ENCODE peak calls at places on chromosomes 12 and 14, in four cellular contexts. T, K, M and O are unnamed samples.
A peak's percentile ranks its signal among the peaks of the same experiment; 100 is the strongest.

GRCh38 chr12:73321319-73321718 is 1049.1 kb downstream of the TRHDE start:
- DNase-seq in T (no peak), K (no peak), M (no peak), O (no peak)

GRCh38 chr12:105882404-105882803 is 256.4 kb downstream of the NUAK1 start:
- DNase-seq in T (no peak), K (no peak), M (no peak), O (no peak)

GRCh38 chr14:64671591-64671990 is 32.6 kb upstream of the PLEKHG3 start:
- DNase-seq in T (no peak), K (no peak), M (peak; percentile 59), O (peak; percentile 45)

GRCh38 chr14:56592746-56593544 is 13.3 kb downstream of the TMEM260 start:
- DNase-seq in T (no peak), K (no peak), M (peak; percentile 17), O (no peak)

GRCh38 chr12:78672033-78672432 is 192.5 kb upstream of the SYT1 start:
- DNase-seq in T (no peak), K (no peak), M (no peak), O (no peak)

GRCh38 chr12:90111646-90112565 is 403.3 kb upstream of the ATP2B1 start:
- DNase-seq in T (no peak), K (no peak), M (no peak), O (no peak)

GRCh38 chr14:93212432-93212831 is 5.4 kb downstream of the UBR7 start:
- DNase-seq in T (no peak), K (peak; percentile 64), M (no peak), O (no peak)

GRCh38 chr14:86654558-86655184 is 1124.7 kb downstream of the FLRT2 start:
- DNase-seq in T (no peak), K (no peak), M (peak; percentile 34), O (peak; percentile 16)

GRCh38 chr14:43729149-43729548 is 777.9 kb downstream of the FSCB start:
- DNase-seq in T (no peak), K (no peak), M (peak; percentile 1), O (no peak)

GRCh38 chr12:113437729-113438100 is 15.5 kb downstream of the SDSL start:
- DNase-seq in T (no peak), K (no peak), M (no peak), O (no peak)

GRCh38 chr12:16347391-16348298 is at the start of gene MGST1:
- DNase-seq in T (peak; percentile 73), K (peak; percentile 11), M (peak; percentile 77), O (peak; percentile 39)

GRCh38 chr14:21734457-21735074 is 60.9 kb upstream of the OR4E1 start:
- DNase-seq in T (no peak), K (peak; percentile 12), M (peak; percentile 75), O (peak; percentile 33)

GRCh38 chr14:36001936-36002335 is 174.6 kb downstream of the PTCSC3 start:
- DNase-seq in T (no peak), K (no peak), M (no peak), O (no peak)

GRCh38 chr14:49940805-49941421 is 48.0 kb downstream of the ARF6 start:
- DNase-seq in T (no peak), K (no peak), M (no peak), O (no peak)

GRCh38 chr14:99722741-99723140 is 38.6 kb downstream of the CYP46A1 start:
- DNase-seq in T (no peak), K (no peak), M (no peak), O (no peak)

GRCh38 chr12:22514875-22515274 is 29.5 kb downstream of the C2CD5 start:
- DNase-seq in T (no peak), K (no peak), M (no peak), O (no peak)

GRCh38 chr12:122836027-122836921 is 1.0 kb downstream of the HIP1R start:
- DNase-seq in T (no peak), K (peak; percentile 38), M (peak; percentile 66), O (peak; percentile 67)

GRCh38 chr12:88570103-88570502 is 10.2 kb downstream of the KITLG start:
- DNase-seq in T (no peak), K (no peak), M (no peak), O (no peak)

GRCh38 chr12:113056631-113057488 is at the start of gene DTX1:
- DNase-seq in T (no peak), K (no peak), M (no peak), O (no peak)

GRCh38 chr14:96105089-96105920 is 66.1 kb downstream of the C14orf132 start:
- DNase-seq in T (no peak), K (no peak), M (no peak), O (no peak)

GRCh38 chr14:96105921-96106441 is 66.8 kb downstream of the C14orf132 start:
- DNase-seq in T (no peak), K (no peak), M (no peak), O (no peak)

GRCh38 chr14:96108061-96108795 is 69.1 kb downstream of the C14orf132 start:
- DNase-seq in T (no peak), K (no peak), M (no peak), O (no peak)

GRCh38 chr14:96108911-96109310 is 69.7 kb downstream of the C14orf132 start:
- DNase-seq in T (no peak), K (no peak), M (no peak), O (no peak)

GRCh38 chr14:96106891-96107290 is 67.7 kb downstream of the C14orf132 start:
- DNase-seq in T (no peak), K (no peak), M (no peak), O (no peak)
- TF ChIP-seq BRCA1 in T (no peak), K (no peak), M (no peak), O (no peak)

GRCh38 chr12:95726903-95727302 is 63.7 kb downstream of the NTN4 start:
- DNase-seq in T (no peak), K (no peak), M (no peak), O (no peak)
- TF ChIP-seq BRCA1 in T (no peak), K (no peak), M (no peak), O (no peak)

GRCh38 chr12:29395356-29395755 is 14.4 kb upstream of the ERGIC2 start:
- DNase-seq in T (no peak), K (no peak), M (no peak), O (no peak)

GRCh38 chr12:29389295-29389919 is 8.4 kb upstream of the ERGIC2 start:
- DNase-seq in T (no peak), K (no peak), M (no peak), O (no peak)
- TF ChIP-seq BRCA1 in T (no peak), K (no peak), M (no peak), O (no peak)

DNA sequence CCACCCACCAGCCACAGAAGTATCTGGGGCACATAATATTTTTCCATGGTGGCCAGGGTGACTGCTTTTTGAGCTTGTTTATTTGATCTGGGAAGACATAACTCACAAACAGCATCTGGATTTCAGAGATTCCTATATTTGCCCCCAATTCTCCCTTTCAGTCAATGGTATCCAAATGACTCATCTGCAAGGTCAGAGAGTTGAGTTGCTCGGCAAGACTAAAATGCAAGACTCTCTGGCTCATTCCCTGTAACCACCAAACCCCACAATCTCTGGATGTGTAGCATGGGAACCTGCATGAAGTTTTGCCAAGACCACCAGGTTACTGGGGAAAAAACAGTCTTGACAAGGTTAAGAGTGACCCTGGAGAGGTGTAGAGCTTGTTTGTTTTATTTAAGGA is 174.9 kb upstream of the FAR2 start:
- DNase-seq in T (no peak), K (no peak), M (no peak), O (no peak)
- TF ChIP-seq BRCA1 in T (no peak), K (no peak), M (no peak), O (no peak)

DNA sequence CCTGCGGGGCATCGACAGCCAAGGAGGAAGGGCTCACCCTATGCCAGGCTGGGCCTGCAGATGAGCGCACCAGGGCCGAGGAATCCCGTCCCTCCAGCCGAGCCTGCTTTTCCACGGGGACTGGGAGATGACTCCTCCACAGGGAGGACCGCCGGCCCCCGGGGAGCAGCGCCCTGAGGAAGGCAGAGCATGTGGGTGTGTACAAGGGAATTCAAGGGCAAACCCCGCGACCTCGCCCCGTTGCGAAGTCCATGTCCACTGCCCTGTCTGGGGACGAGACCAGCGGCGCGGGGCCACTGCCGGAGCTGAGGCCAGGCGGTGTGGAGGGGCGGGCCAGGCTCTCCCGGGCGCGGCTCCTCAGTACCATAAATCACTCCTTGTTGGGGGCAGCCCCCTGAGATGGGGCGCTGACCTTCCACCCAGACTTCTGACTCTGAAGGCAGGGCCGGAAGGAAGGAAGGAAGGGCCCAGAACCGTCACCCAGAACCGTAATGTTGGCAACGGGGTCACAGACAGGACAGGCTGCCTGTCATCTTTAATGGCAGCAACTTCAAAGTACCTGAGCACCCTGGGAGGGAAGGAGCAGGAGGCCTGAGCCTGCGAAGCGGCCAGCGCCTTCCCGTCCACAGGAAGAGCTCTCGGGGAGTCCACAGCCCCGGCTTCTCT is 52.6 kb downstream of the RNF34 start:
- DNase-seq in T (no peak), K (no peak), M (no peak), O (no peak)
- TF ChIP-seq BRCA1 in T (no peak), K (no peak), M (no peak), O (no peak)

GRCh38 chr14:73170686-73171085 is 34.4 kb downstream of the PSEN1 start:
- DNase-seq in T (peak; percentile 10), K (no peak), M (no peak), O (no peak)
- TF ChIP-seq BRCA1 in T (no peak), K (no peak), M (no peak), O (no peak)

GRCh38 chr12:128813392-128813791 is 10.4 kb downstream of the SLC15A4 start:
- DNase-seq in T (no peak), K (no peak), M (no peak), O (no peak)

GRCh38 chr12:128811806-128812205 is 12.0 kb downstream of the SLC15A4 start:
- DNase-seq in T (no peak), K (no peak), M (no peak), O (no peak)

GRCh38 chr12:128807161-128807724 is 16.5 kb downstream of the SLC15A4 start:
- DNase-seq in T (no peak), K (no peak), M (no peak), O (no peak)

GRCh38 chr12:128808651-128809050 is 15.1 kb downstream of the SLC15A4 start:
- DNase-seq in T (no peak), K (no peak), M (no peak), O (no peak)

GRCh38 chr12:128810182-128811127 is 13.3 kb downstream of the SLC15A4 start:
- DNase-seq in T (no peak), K (peak; percentile 92), M (no peak), O (no peak)
- TF ChIP-seq BRCA1 in T (no peak), K (no peak), M (no peak), O (no peak)

GRCh38 chr12:92987846-92988621 is 58.9 kb upstream of the EEA1 start:
- DNase-seq in T (no peak), K (peak; percentile 98), M (peak; percentile 45), O (no peak)
- TF ChIP-seq BRCA1 in T (no peak), K (no peak), M (no peak), O (no peak)

DNA sequence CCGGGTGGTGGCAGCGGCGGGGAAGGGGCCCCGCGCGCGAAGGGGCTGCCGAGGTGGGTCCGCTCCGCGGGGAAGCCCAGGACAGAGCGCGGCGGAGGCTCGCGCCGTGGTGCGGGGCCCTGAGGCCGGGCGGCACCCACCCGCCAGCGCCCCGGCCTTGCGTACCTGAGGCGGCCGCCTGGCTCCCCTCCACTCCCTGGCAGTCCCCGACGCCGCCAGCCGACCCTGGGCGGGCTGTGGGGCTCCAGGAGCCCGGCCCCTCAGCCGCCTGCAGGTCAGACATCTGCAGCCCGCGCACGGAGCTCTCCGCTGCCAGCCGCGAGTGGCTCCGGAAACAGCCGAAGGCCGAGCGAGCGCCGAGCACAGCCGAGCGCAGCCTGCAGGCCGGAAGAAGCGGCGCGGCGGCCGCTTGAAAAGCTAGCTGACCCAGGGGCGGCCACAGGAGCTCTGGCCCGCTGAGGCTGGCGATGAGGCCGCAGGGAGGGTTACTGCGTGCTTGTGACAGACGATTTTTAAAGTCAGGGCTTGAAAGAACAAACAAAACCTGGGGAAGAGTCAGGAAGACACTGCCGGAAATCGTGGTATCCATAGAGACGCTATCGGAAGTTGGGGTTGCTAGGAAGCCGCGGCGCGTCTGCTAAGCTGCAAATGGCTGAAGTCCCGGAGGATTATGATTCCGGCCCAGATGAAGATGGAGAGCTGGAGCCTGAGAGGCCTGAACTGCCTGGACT is at the start of the genes SAMD15 and TMED8:
- DNase-seq in T (peak; percentile 29), K (peak; percentile 53), M (peak; percentile 69), O (peak; percentile 77)
- TF ChIP-seq BRCA1 in T (no peak), K (no peak), M (no peak), O (no peak)